ENCODE peak calls at places on chromosomes 13 and 19, in five cellular contexts. Y, S, A, N and R are unnamed samples.

GRCh38 chr19:48752511-48753365 is at the start of gene FUT1:
- DNase-seq in Y (peak), A (peak), N (peak), S (no peak), R (no peak)

GRCh38 chr19:41144403-41144802 is 30.2 kb downstream of the CYP2F1 start:
- DNase-seq in A (peak), S (peak), Y (peak), N (peak), R (peak)

GRCh38 chr13:107585466-107585865 is 629.9 kb downstream of the LIG4 start:
- DNase-seq in N (no peak), A (no peak), S (no peak), Y (no peak), R (no peak)

GRCh38 chr13:40460116-40460515 is 206.3 kb downstream of the FOXO1 start:
- DNase-seq in N (no peak), A (no peak), Y (no peak), S (no peak), R (no peak)

GRCh38 chr13:28574617-28575142 is 79.8 kb upstream of the FLT1 start:
- DNase-seq in N (no peak), Y (peak), S (no peak), A (no peak), R (no peak)

GRCh38 chr13:112697756-112698655 is 8.2 kb downstream of the ATP11A start:
- DNase-seq in Y (peak), N (peak), A (no peak), S (no peak), R (no peak)

GRCh38 chr13:108213946-108214345 is 1.4 kb downstream of the LIG4 start:
- DNase-seq in Y (no peak), A (no peak), N (no peak), S (no peak), R (no peak)

GRCh38 chr19:4922530-4923378 is 13.5 kb downstream of the UHRF1 start:
- DNase-seq in Y (no peak), A (no peak), S (no peak), N (no peak), R (no peak)

GRCh38 chr13:96822900-96823299 is 171.4 kb downstream of the OXGR1 start:
- DNase-seq in A (no peak), Y (no peak), S (no peak), N (peak), R (peak)

GRCh38 chr13:114334305-114335053 is 20.2 kb downstream of the CHAMP1 start:
- DNase-seq in A (no peak), N (no peak), S (no peak), Y (no peak), R (no peak)

GRCh38 chr13:68234278-68234677 is 1004.1 kb upstream of the PCDH9 start:
- DNase-seq in A (no peak), N (no peak), S (no peak), Y (no peak), R (no peak)

GRCh38 chr19:41701401-41702075 is 6.9 kb upstream of the CEACAM5 start:
- DNase-seq in N (peak), A (no peak), S (no peak), Y (no peak), R (no peak)

GRCh38 chr19:42831221-42832019 is 48.1 kb downstream of the PSG1 start:
- DNase-seq in Y (no peak), S (no peak), A (no peak), N (no peak), R (no peak)

GRCh38 chr13:99589575-99589974 is 88.3 kb downstream of the TM9SF2 start:
- DNase-seq in S (no peak), A (no peak), Y (no peak), N (no peak), R (no peak)

GRCh38 chr13:106156468-106156867 is 379.0 kb downstream of the EFNB2 start:
- DNase-seq in N (no peak), S (no peak), Y (no peak), A (no peak), R (no peak)

GRCh38 chr13:44355643-44356042 is 18.0 kb upstream of the SERP2 start:
- DNase-seq in A (no peak), S (no peak), Y (no peak), N (no peak), R (no peak)

GRCh38 chr19:33366127-33366526 is 7.4 kb upstream of the CEBPG start:
- DNase-seq in A (no peak), S (no peak), Y (no peak), N (no peak), R (no peak)

DNA sequence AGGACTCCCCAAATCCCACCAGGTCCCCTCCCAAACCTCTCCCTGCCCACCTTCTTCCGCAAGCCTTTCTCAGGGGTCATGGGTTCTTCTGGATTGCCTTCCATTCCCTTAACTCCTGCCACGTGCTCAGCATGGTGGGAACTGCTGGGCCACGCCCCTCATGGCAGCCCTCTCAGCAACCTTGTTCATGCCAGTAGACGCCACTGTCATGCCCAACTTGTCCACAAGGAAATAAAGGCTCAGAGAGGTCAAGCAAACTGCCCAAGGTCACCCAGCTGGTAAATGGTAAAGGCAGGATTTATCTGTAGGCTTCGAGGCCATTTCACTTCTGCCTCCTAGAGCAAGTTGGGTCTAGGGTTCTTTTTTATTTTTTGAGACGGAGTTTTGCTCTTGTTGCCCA is 10.9 kb downstream of the PRAM1 start:
- DNase-seq in S (no peak), N (peak), A (no peak), Y (no peak), R (no peak)
- TF ChIP-seq CTCF in S (no peak), N (peak), A (no peak), Y (no peak), R (no peak)

GRCh38 chr19:3494051-3494450 is 6.4 kb downstream of the DOHH start:
- DNase-seq in S (no peak), N (peak), A (peak), Y (no peak), R (no peak)
- TF ChIP-seq CTCF in S (no peak), N (no peak), A (no peak), Y (no peak), R (no peak)

DNA sequence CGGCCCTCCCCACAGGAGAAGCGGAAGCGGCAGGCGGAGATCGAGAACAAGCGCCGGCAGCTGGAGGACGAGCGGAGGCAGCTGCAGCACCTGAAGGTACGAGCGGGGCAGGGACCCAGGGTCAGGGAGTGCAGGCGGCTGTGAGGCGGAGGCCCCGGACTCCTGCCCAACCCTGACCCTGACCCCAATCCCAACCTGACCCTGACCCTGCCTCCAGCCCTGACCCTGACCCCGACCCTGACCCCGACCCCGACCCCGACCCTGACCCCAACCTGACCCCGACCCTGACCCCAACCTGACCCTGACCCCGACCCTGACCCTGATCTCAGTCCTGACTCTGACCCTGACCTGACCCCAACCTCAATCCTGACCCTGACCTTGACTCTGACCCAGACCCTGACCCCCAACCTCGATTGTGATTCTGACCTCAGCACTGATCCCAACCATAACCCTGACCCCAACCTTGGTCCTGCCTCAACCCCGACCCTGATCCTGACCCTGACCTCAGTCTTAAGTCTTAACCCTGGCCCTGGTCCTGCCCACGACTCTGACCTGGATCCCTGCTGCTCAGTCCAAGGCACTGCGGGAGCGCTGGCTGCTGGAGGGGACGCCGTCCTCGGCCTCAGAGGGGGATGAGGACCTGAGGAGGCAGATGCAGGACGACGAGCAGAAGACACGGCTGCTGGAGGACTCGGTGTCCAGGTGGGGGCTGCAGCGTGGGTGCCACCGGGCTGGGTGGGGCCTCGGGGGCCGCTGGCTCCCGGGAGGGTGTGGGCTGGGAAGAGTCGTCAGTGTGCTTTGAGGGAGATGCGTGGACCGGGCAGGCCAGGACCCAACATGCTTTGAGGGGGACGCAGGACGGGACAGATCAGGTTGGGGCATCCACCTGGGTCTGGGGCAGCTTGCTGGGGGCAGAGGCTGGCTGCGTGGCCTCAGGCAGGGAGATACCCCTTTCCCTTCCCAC is 18.5 kb downstream of the PALM start:
- DNase-seq in N (no peak), A (no peak), Y (no peak), S (no peak), R (no peak)
- TF ChIP-seq CTCF in N (no peak), A (no peak), Y (no peak), S (no peak), R (no peak)

GRCh38 chr19:46963093-46963734 is 56.4 kb upstream of the NPAS1 start:
- DNase-seq in Y (no peak), S (no peak), N (no peak), A (peak), R (no peak)
- TF ChIP-seq CTCF in Y (no peak), S (no peak), N (no peak), A (no peak), R (no peak)